ENCODE peak calls at places on chromosomes 4 and X, in five cellular contexts. One of them, this sample, is unnamed.

GRCh38 chr4:36824682-36825081 is 419.9 kb upstream of the NWD2 start:
- DNase-seq in fibroblast of pulmonary artery: no peak
- DNase-seq in cardiac muscle cell: no peak
- DNase-seq in left lung: no peak
- DNase-seq in fibroblast of lung: no peak
- DNase-seq in this sample: no peak

GRCh38 chr4:27278615-27279014 is 418.0 kb downstream of the STIM2 start:
- DNase-seq in fibroblast of pulmonary artery: peak
- DNase-seq in cardiac muscle cell: peak
- DNase-seq in left lung: no peak
- DNase-seq in fibroblast of lung: peak
- DNase-seq in this sample: no peak

GRCh38 chrX:53795583-53795982 is 109.1 kb upstream of the HUWE1 start:
- DNase-seq in fibroblast of pulmonary artery: peak
- DNase-seq in cardiac muscle cell: no peak
- DNase-seq in left lung: no peak
- DNase-seq in fibroblast of lung: peak
- DNase-seq in this sample: no peak

GRCh38 chr4:108345862-108346530 is 177.3 kb upstream of the LEF1 start:
- DNase-seq in fibroblast of pulmonary artery: no peak
- DNase-seq in cardiac muscle cell: no peak
- DNase-seq in left lung: no peak
- DNase-seq in fibroblast of lung: no peak
- DNase-seq in this sample: no peak

GRCh38 chrX:151825927-151826471 is 86.7 kb upstream of the MAGEA4 start:
- DNase-seq in fibroblast of pulmonary artery: peak
- DNase-seq in cardiac muscle cell: no peak
- DNase-seq in left lung: no peak
- DNase-seq in fibroblast of lung: peak
- DNase-seq in this sample: no peak

GRCh38 chr4:25993564-25994185 is 79.7 kb downstream of the SMIM20 start:
- DNase-seq in fibroblast of pulmonary artery: peak
- DNase-seq in cardiac muscle cell: no peak
- DNase-seq in left lung: no peak
- DNase-seq in fibroblast of lung: peak
- DNase-seq in this sample: peak

GRCh38 chr4:56971383-56971782 is 6.0 kb downstream of the NOA1 start:
- DNase-seq in fibroblast of pulmonary artery: no peak
- DNase-seq in cardiac muscle cell: no peak
- DNase-seq in left lung: no peak
- DNase-seq in fibroblast of lung: no peak
- DNase-seq in this sample: no peak

GRCh38 chr4:81600511-81601269 is 129.0 kb upstream of the RASGEF1B start:
- DNase-seq in fibroblast of pulmonary artery: no peak
- DNase-seq in cardiac muscle cell: peak
- DNase-seq in left lung: peak
- DNase-seq in fibroblast of lung: no peak
- DNase-seq in this sample: no peak

GRCh38 chr4:88158360-88159136 is at the start of gene ABCG2:
- DNase-seq in fibroblast of pulmonary artery: peak
- DNase-seq in cardiac muscle cell: peak
- DNase-seq in left lung: peak
- DNase-seq in fibroblast of lung: peak
- DNase-seq in this sample: peak

GRCh38 chr4:139534287-139534950 is 21.6 kb downstream of the SETD7 start:
- DNase-seq in fibroblast of pulmonary artery: no peak
- DNase-seq in cardiac muscle cell: no peak
- DNase-seq in left lung: no peak
- DNase-seq in fibroblast of lung: no peak
- DNase-seq in this sample: no peak

GRCh38 chrX:153226344-153227190 is 47.5 kb downstream of the MAGEA1 start:
- DNase-seq in fibroblast of pulmonary artery: peak
- DNase-seq in cardiac muscle cell: peak
- DNase-seq in left lung: peak
- DNase-seq in fibroblast of lung: peak
- DNase-seq in this sample: peak

GRCh38 chr4:55980725-55981124 is 32.0 kb downstream of the CEP135 start:
- DNase-seq in fibroblast of pulmonary artery: no peak
- DNase-seq in cardiac muscle cell: no peak
- DNase-seq in left lung: no peak
- DNase-seq in fibroblast of lung: no peak
- DNase-seq in this sample: no peak

GRCh38 chr4:1346781-1347409 is at the start of gene UVSSA:
- DNase-seq in fibroblast of pulmonary artery: peak
- DNase-seq in cardiac muscle cell: peak
- DNase-seq in left lung: peak
- DNase-seq in fibroblast of lung: peak
- DNase-seq in this sample: peak

GRCh38 chr4:40525811-40526598 is 103.7 kb downstream of the RBM47 start:
- DNase-seq in fibroblast of pulmonary artery: peak
- DNase-seq in cardiac muscle cell: no peak
- DNase-seq in left lung: no peak
- DNase-seq in fibroblast of lung: peak
- DNase-seq in this sample: peak

GRCh38 chr4:102217345-102217744 is 127.9 kb downstream of the SLC39A8 start:
- DNase-seq in fibroblast of pulmonary artery: no peak
- DNase-seq in cardiac muscle cell: no peak
- DNase-seq in left lung: no peak
- DNase-seq in fibroblast of lung: no peak
- DNase-seq in this sample: no peak

GRCh38 chr4:124097447-124097846 is 615.1 kb downstream of the ANKRD50 start:
- DNase-seq in fibroblast of pulmonary artery: peak
- DNase-seq in cardiac muscle cell: no peak
- DNase-seq in left lung: no peak
- DNase-seq in fibroblast of lung: no peak
- DNase-seq in this sample: no peak

GRCh38 chr4:56181140-56181950 is 205.9 kb downstream of the AASDH start:
- DNase-seq in fibroblast of pulmonary artery: peak
- DNase-seq in cardiac muscle cell: no peak
- DNase-seq in left lung: no peak
- DNase-seq in fibroblast of lung: no peak
- DNase-seq in this sample: no peak

GRCh38 chr4:80540785-80541469 is 205.4 kb downstream of the CFAP299 start:
- DNase-seq in fibroblast of pulmonary artery: no peak
- DNase-seq in cardiac muscle cell: no peak
- DNase-seq in left lung: no peak
- DNase-seq in fibroblast of lung: peak
- DNase-seq in this sample: peak

GRCh38 chr4:1315838-1316536 is 26.3 kb downstream of the MAEA start:
- DNase-seq in fibroblast of pulmonary artery: no peak
- DNase-seq in cardiac muscle cell: no peak
- DNase-seq in left lung: no peak
- DNase-seq in fibroblast of lung: no peak
- DNase-seq in this sample: no peak

DNA sequence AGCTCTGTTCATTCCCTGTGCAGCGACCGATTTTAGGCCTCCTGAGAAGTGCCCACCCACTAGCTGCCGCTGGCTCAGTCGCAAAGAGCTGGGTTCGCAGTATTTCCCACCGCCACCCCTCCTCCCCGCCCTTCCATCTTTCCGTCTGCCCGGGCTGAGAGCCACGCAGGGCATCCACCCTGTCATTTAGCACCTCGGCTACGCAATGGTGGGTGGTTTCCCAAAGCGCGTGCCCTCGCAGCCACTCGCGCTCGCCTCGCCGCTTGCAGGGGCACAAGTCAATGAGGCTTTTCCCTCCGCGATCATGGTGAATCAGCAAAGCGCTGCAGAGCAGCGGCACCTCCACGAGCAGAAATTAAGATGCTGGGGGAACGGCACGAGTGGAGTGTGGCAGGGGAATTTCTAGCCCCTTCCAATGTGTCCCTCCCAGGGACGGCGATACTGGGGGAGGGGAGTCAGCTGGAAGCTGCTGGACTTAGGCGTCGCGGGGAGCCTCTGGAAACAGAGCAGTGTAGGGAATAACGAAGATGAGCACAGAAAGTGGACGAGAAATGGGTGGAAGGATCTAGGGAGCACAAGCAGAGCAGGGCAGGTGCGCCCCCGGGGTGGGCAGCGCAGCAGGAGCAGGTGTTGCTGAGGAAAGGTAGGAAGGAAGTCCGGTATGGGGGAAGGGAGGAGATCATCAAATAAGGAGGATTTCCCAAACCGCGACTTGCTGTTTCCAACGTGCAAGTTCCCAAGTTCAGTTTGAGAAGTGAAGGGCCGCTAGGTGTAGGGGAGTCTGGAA is 2.4 kb upstream of the PTCHD1 start:
- DNase-seq in fibroblast of pulmonary artery: no peak
- DNase-seq in cardiac muscle cell: peak
- DNase-seq in left lung: no peak
- DNase-seq in fibroblast of lung: peak
- DNase-seq in this sample: peak
- H3K4me3 ChIP-seq in fibroblast of pulmonary artery: no peak
- H3K4me3 ChIP-seq in cardiac muscle cell: peak
- H3K4me3 ChIP-seq in left lung: no peak
- H3K4me3 ChIP-seq in fibroblast of lung: no peak
- H3K4me3 ChIP-seq in this sample: no peak

GRCh38 chr4:155953151-155954117 is at the start of gene CTSO:
- DNase-seq in fibroblast of pulmonary artery: peak
- DNase-seq in cardiac muscle cell: peak
- DNase-seq in left lung: peak
- DNase-seq in fibroblast of lung: peak
- DNase-seq in this sample: peak
- TF ChIP-seq CTCF in fibroblast of pulmonary artery: peak
- TF ChIP-seq CTCF in cardiac muscle cell: peak
- TF ChIP-seq CTCF in left lung: peak
- TF ChIP-seq CTCF in fibroblast of lung: peak
- TF ChIP-seq CTCF in this sample: peak

GRCh38 chr4:186105721-186106335 is 1.3 kb downstream of the FAM149A start:
- DNase-seq in fibroblast of pulmonary artery: peak
- DNase-seq in cardiac muscle cell: no peak
- DNase-seq in left lung: no peak
- DNase-seq in fibroblast of lung: peak
- DNase-seq in this sample: no peak
- H3K4me3 ChIP-seq in fibroblast of pulmonary artery: no peak
- H3K4me3 ChIP-seq in cardiac muscle cell: peak
- H3K4me3 ChIP-seq in left lung: peak
- H3K4me3 ChIP-seq in fibroblast of lung: no peak
- H3K4me3 ChIP-seq in this sample: no peak

GRCh38 chr4:14744346-14744745 is 257.9 kb upstream of the CPEB2 start:
- DNase-seq in fibroblast of pulmonary artery: no peak
- DNase-seq in cardiac muscle cell: no peak
- DNase-seq in left lung: no peak
- DNase-seq in fibroblast of lung: no peak
- DNase-seq in this sample: no peak

GRCh38 chr4:14752341-14753046 is 249.8 kb upstream of the CPEB2 start:
- DNase-seq in fibroblast of pulmonary artery: no peak
- DNase-seq in cardiac muscle cell: no peak
- DNase-seq in left lung: no peak
- DNase-seq in fibroblast of lung: no peak
- DNase-seq in this sample: no peak

GRCh38 chr4:14749910-14750309 is 252.4 kb upstream of the CPEB2 start:
- DNase-seq in fibroblast of pulmonary artery: peak
- DNase-seq in cardiac muscle cell: peak
- DNase-seq in left lung: peak
- DNase-seq in fibroblast of lung: peak
- DNase-seq in this sample: peak
- TF ChIP-seq CTCF in fibroblast of pulmonary artery: peak
- TF ChIP-seq CTCF in cardiac muscle cell: peak
- TF ChIP-seq CTCF in left lung: peak
- TF ChIP-seq CTCF in fibroblast of lung: peak
- TF ChIP-seq CTCF in this sample: peak

DNA sequence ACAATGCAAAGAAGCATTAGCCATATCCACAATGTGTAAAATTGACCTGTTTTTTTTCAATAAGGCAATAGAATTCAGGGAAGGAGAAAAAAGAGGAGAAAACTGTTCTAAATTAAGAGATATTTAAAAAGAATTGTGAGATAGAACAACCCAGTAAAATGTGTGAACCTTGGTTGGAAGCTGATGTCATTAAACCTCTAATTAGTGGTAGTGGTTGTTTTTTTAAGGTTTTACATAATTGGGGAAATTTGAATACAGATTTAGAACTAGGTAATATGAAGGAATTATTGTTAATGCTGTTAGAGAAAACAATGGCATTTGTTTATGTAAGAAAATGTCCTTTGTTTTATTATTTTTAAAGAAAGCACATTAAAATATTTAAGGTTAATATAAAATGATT is 15.1 kb upstream of the H2AZ1 start:
- DNase-seq in fibroblast of pulmonary artery: no peak
- DNase-seq in cardiac muscle cell: no peak
- DNase-seq in left lung: no peak
- DNase-seq in fibroblast of lung: no peak
- DNase-seq in this sample: no peak
- H3K4me3 ChIP-seq in fibroblast of pulmonary artery: no peak
- H3K4me3 ChIP-seq in cardiac muscle cell: no peak
- H3K4me3 ChIP-seq in left lung: no peak
- H3K4me3 ChIP-seq in fibroblast of lung: no peak
- H3K4me3 ChIP-seq in this sample: no peak

This sample was measured in osteoblast.